ENCODE peak calls at places on chromosomes 3 and 15, in seven cellular contexts. N, C, D, G, W, Y and K are unnamed samples.

GRCh38 chr15:69478259-69478687 is 25.7 kb downstream of the RPLP1 start:
- DNase-seq in N (peak), C (no peak), D (peak), G (peak), W (peak), Y (peak), K (peak)

GRCh38 chr3:27345959-27346865 is 23.0 kb downstream of the NEK10 start:
- DNase-seq in N (no peak), C (no peak), D (no peak), G (no peak), W (no peak), Y (no peak), K (no peak)

GRCh38 chr15:84749111-84749991 is 959 bp downstream of the ZNF592 start:
- DNase-seq in N (peak), C (no peak), D (peak), G (peak), W (peak), Y (peak), K (no peak)

GRCh38 chr15:69657626-69658025 is 205.0 kb downstream of the RPLP1 start:
- DNase-seq in N (no peak), C (no peak), D (no peak), G (no peak), W (no peak), Y (no peak), K (no peak)

GRCh38 chr3:167626490-167626889 is 27.3 kb downstream of the WDR49 start:
- DNase-seq in N (no peak), C (no peak), D (no peak), G (no peak), W (no peak), Y (no peak), K (no peak)

GRCh38 chr15:64503640-64504039 is 43.3 kb downstream of the ZNF609 start:
- DNase-seq in N (no peak), C (no peak), D (no peak), G (no peak), W (no peak), Y (no peak), K (no peak)

GRCh38 chr3:126473292-126474168 is 2.2 kb downstream of the ZXDC start:
- DNase-seq in N (no peak), C (no peak), D (no peak), G (no peak), W (no peak), Y (no peak), K (no peak)

GRCh38 chr3:14253022-14253761 is 74.6 kb downstream of the LSM3 start:
- DNase-seq in N (peak), C (peak), D (no peak), G (no peak), W (peak), Y (no peak), K (no peak)

GRCh38 chr3:66998899-66999235 is 760 bp downstream of the KBTBD8 start:
- DNase-seq in N (peak), C (no peak), D (no peak), G (no peak), W (peak), Y (no peak), K (no peak)

GRCh38 chr3:123297627-123297899 is 95.8 kb downstream of the SEC22A start:
- DNase-seq in N (no peak), C (no peak), D (no peak), G (no peak), W (no peak), Y (no peak), K (no peak)
- TF ChIP-seq CTCF in N (no peak), C (no peak), D (no peak), G (no peak), W (no peak), Y (no peak), K (no peak)

GRCh38 chr3:133927543-133928066 is 31.9 kb upstream of the RAB6B start:
- DNase-seq in N (no peak), C (no peak), D (peak), G (peak), W (peak), Y (peak), K (peak)
- TF ChIP-seq CTCF in N (peak), C (peak), D (peak), G (peak), W (peak), Y (peak), K (peak)

GRCh38 chr3:11260460-11260859 is 11.7 kb upstream of the ATG7 start:
- DNase-seq in N (no peak), C (no peak), D (no peak), G (no peak), W (no peak), Y (no peak), K (no peak)

GRCh38 chr3:11254876-11255275 is 17.3 kb upstream of the ATG7 start:
- DNase-seq in N (no peak), C (no peak), D (no peak), G (no peak), W (no peak), Y (no peak), K (no peak)

DNA sequence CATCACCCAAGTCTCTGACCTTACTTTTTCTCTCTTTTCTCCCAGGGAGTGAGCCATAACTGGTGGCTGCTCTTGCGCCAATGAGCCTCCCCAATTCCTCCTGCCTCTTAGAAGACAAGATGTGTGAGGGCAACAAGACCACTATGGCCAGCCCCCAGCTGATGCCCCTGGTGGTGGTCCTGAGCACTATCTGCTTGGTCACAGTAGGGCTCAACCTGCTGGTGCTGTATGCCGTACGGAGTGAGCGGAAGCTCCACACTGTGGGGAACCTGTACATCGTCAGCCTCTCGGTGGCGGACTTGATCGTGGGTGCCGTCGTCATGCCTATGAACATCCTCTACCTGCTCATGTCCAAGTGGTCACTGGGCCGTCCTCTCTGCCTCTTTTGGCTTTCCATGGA is 13.2 kb upstream of the ATG7 start:
- DNase-seq in N (no peak), C (no peak), D (no peak), G (no peak), W (no peak), Y (no peak), K (no peak)
- TF ChIP-seq CTCF in N (peak), C (no peak), D (no peak), G (no peak), W (no peak), Y (no peak), K (no peak)

DNA sequence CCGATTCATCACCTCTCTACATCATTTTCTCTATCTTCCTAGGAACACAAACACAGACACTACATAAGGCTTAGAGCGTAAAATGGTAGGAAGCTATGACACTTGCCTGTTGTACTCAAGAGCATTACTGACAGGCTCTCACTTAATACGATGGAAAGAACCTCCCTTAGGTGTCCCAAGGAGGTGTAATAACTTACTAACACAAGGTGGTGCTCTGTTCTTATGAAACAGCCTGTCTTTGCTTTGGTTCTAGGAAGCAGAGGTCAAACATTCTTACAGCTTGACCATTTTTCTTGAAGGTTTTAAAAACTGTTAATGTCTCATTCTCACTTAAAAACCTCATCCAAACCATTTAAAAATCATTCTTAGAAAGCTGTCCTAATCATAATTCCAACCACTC is 317.9 kb upstream of the AGTR1 start:
- DNase-seq in N (peak), C (peak), D (peak), G (peak), W (peak), Y (no peak), K (peak)
- TF ChIP-seq CTCF in N (peak), C (peak), D (no peak), G (no peak), W (peak), Y (no peak), K (peak)

GRCh38 chr3:11155341-11156025 is 1.2 kb downstream of the HRH1 start:
- DNase-seq in N (peak), C (peak), D (peak), G (peak), W (peak), Y (no peak), K (no peak)
- TF ChIP-seq CTCF in N (peak), C (peak), D (peak), G (peak), W (peak), Y (no peak), K (no peak)

DNA sequence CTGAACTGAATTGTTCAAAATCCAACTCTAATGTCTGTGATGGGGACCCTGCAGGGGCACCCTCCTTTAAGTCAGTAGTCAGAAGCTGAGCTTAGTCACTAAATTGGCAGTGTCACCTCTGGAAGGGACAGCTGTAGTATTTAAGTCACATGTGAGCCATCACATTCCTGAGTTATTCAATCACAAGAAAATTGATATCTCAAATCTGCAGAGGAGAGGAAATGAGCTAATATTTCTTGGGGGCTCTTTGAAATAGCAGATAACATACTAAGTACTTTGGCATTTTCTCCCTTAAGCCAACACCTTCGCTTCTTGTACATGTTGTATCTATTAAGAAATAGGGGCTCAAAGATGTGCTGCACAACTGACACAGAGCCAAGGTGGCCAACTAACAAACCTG is 63.0 kb downstream of the ABHD5 start:
- DNase-seq in N (peak), C (peak), D (no peak), G (peak), W (peak), Y (no peak), K (no peak)
- TF ChIP-seq CTCF in N (no peak), C (no peak), D (no peak), G (no peak), W (no peak), Y (no peak), K (no peak)